ENCODE peak calls at places on chromosomes 7 and 10, in nine cellular contexts. B is neural progenitor cell, R is GM20000, F is cardiac muscle cell, T is pancreas, K is GM13976, N is fibroblast of pulmonary artery, Q is fibroblast of mammary gland, D is fibroblast of lung. I is an unnamed sample.

GRCh38 chr10:64113375-64113774 is 592.2 kb downstream of the REEP3 start:
- DNase-seq in R (no peak), Q (no peak), B (no peak), D (no peak), K (no peak), N (no peak), T (no peak), F (no peak), I (no peak)

GRCh38 chr10:21260793-21261149 is 264.7 kb downstream of the SKIDA1 start:
- DNase-seq in F (peak), K (no peak), D (no peak), R (no peak), Q (peak), T (no peak), B (peak), N (no peak), I (no peak)

GRCh38 chr10:61592581-61592980 is 70.1 kb upstream of the CABCOCO1 start:
- DNase-seq in Q (peak), N (peak), K (no peak), B (peak), T (no peak), F (peak), D (peak), R (no peak), I (no peak)

GRCh38 chr7:55254242-55254595 is 110.9 kb upstream of the LANCL2 start:
- DNase-seq in K (no peak), Q (no peak), D (no peak), T (no peak), B (no peak), N (no peak), F (no peak), R (no peak), I (no peak)

GRCh38 chr7:100370303-100370702 is 3.0 kb upstream of the PILRA start:
- DNase-seq in D (no peak), N (no peak), T (no peak), K (no peak), F (no peak), Q (no peak), R (no peak), B (peak), I (no peak)

GRCh38 chr7:131943616-131944015 is 387.2 kb upstream of the PODXL start:
- DNase-seq in K (no peak), F (no peak), D (no peak), N (no peak), R (no peak), T (no peak), B (no peak), Q (no peak), I (no peak)

GRCh38 chr7:152073352-152073751 is 47.9 kb downstream of the GALNT11 start:
- DNase-seq in D (no peak), Q (no peak), T (no peak), N (no peak), B (no peak), K (no peak), R (no peak), F (no peak), I (no peak)

GRCh38 chr10:128028508-128029279 is 97.5 kb downstream of the MKI67 start:
- DNase-seq in R (no peak), B (no peak), T (no peak), F (no peak), K (no peak), N (no peak), Q (no peak), D (no peak), I (no peak)

GRCh38 chr10:16995867-16996529 is 133.6 kb downstream of the CUBN start:
- DNase-seq in R (no peak), K (no peak), F (peak), Q (peak), N (peak), B (peak), D (peak), T (no peak), I (no peak)

GRCh38 chr10:114393886-114394285 is 10.4 kb downstream of the AFAP1L2 start:
- DNase-seq in Q (no peak), B (no peak), F (no peak), T (no peak), D (no peak), K (no peak), N (no peak), R (no peak), I (no peak)

GRCh38 chr10:78551184-78552005 is 517.4 kb upstream of the ZMIZ1 start:
- DNase-seq in N (no peak), F (no peak), T (no peak), B (peak), D (no peak), Q (no peak), R (no peak), K (no peak), I (no peak)

GRCh38 chr7:128129224-128129864 is 98.1 kb upstream of the LRRC4 start:
- DNase-seq in K (no peak), B (no peak), Q (no peak), F (no peak), T (no peak), D (no peak), N (no peak), R (no peak), I (no peak)

GRCh38 chr7:151240536-151240935 is 8.0 kb downstream of the SMARCD3 start:
- DNase-seq in F (no peak), N (no peak), Q (no peak), D (no peak), R (no peak), T (no peak), B (no peak), K (no peak), I (no peak)

GRCh38 chr10:119461380-119461779 is 81.1 kb downstream of the RGS10 start:
- DNase-seq in F (no peak), T (no peak), Q (no peak), B (no peak), N (no peak), K (peak), R (no peak), D (no peak), I (no peak)

GRCh38 chr7:139618482-139619366 is 95.2 kb downstream of the CLEC2L start:
- DNase-seq in B (peak), N (peak), Q (peak), F (peak), R (peak), K (no peak), T (no peak), D (peak), I (no peak)

GRCh38 chr7:95916573-95917371 is 144.4 kb downstream of the DYNC1I1 start:
- DNase-seq in T (peak), Q (peak), B (peak), R (peak), F (peak), N (peak), D (peak), K (peak), I (peak)

GRCh38 chr10:27997865-27998177 is 1.1 kb downstream of the ODAD2 start:
- DNase-seq in K (no peak), B (no peak), D (no peak), T (no peak), R (no peak), N (no peak), F (no peak), Q (no peak), I (no peak)

GRCh38 chr7:87199241-87199640 is 20.3 kb downstream of the TMEM243 start:
- DNase-seq in Q (no peak), N (no peak), R (no peak), B (no peak), K (no peak), F (no peak), D (no peak), T (no peak), I (no peak)

GRCh38 chr10:96025566-96025965 is 17.8 kb upstream of the CCNJ start:
- DNase-seq in Q (peak), B (peak), D (peak), R (peak), T (no peak), N (peak), K (no peak), F (peak), I (peak)

GRCh38 chr10:62095341-62096071 is 173.1 kb downstream of the RTKN2 start:
- DNase-seq in Q (peak), R (no peak), D (peak), F (peak), T (no peak), N (peak), K (no peak), B (peak), I (no peak)

GRCh38 chr7:116776610-116777289 is 85.6 kb upstream of the CAPZA2 start:
- DNase-seq in F (peak), N (peak), R (no peak), Q (peak), D (peak), K (no peak), B (no peak), T (no peak), I (no peak)

GRCh38 chr7:85000973-85001372 is 185.9 kb downstream of the SEMA3D start:
- DNase-seq in D (no peak), B (no peak), R (no peak), Q (no peak), T (no peak), F (no peak), K (no peak), N (no peak), I (no peak)

GRCh38 chr7:28395806-28396205 is 16.5 kb upstream of the CREB5 start:
- DNase-seq in K (no peak), Q (no peak), F (peak), N (peak), D (peak), B (no peak), R (no peak), T (no peak), I (no peak)

GRCh38 chr7:94100723-94101345 is 96.7 kb upstream of the BET1 start:
- DNase-seq in R (no peak), K (no peak), D (no peak), B (no peak), T (no peak), Q (no peak), N (no peak), F (no peak), I (no peak)

GRCh38 chr7:17523813-17524741 is 225.6 kb downstream of the AHR start:
- DNase-seq in D (peak), B (no peak), T (peak), F (peak), N (peak), R (no peak), K (no peak), Q (peak), I (no peak)

GRCh38 chr7:140744005-140744404 is 47.5 kb downstream of the NDUFB2 start:
- DNase-seq in R (no peak), Q (no peak), F (no peak), D (no peak), B (no peak), T (no peak), K (no peak), N (no peak), I (no peak)

GRCh38 chr7:14207154-14207553 is 217.7 kb upstream of the ETV1 start:
- DNase-seq in B (no peak), T (no peak), Q (peak), R (no peak), F (peak), D (no peak), K (no peak), N (peak), I (no peak)

GRCh38 chr10:102269017-102269416 is 23.7 kb downstream of the GBF1 start:
- DNase-seq in F (peak), N (no peak), T (no peak), D (peak), Q (no peak), K (no peak), R (no peak), B (no peak), I (no peak)

GRCh38 chr10:132867801-132868644 is 74.3 kb downstream of the CFAP46 start:
- DNase-seq in T (no peak), R (no peak), Q (no peak), D (no peak), B (no peak), K (no peak), N (no peak), F (no peak), I (no peak)

GRCh38 chr7:107446531-107446930 is 23.3 kb upstream of the GPR22 start:
- DNase-seq in T (no peak), F (no peak), B (no peak), R (no peak), D (peak), N (peak), Q (peak), K (no peak), I (no peak)

GRCh38 chr7:130683026-130683425 is 3.3 kb downstream of the TSGA13 start:
- DNase-seq in K (no peak), N (no peak), Q (no peak), F (no peak), B (no peak), R (no peak), D (no peak), T (no peak), I (no peak)

GRCh38 chr7:15916666-15917388 is 230.3 kb upstream of the MEOX2 start:
- DNase-seq in Q (peak), K (no peak), R (no peak), D (peak), B (no peak), T (no peak), F (peak), N (peak), I (no peak)

GRCh38 chr7:22110227-22110839 is 164.6 kb upstream of the CDCA7L start:
- DNase-seq in D (peak), F (peak), K (peak), R (peak), Q (peak), B (peak), N (peak), T (peak), I (peak)

GRCh38 chr7:11474902-11475585 is 357.0 kb downstream of the THSD7A start:
- DNase-seq in B (no peak), T (no peak), D (no peak), N (no peak), Q (no peak), F (no peak), R (no peak), K (no peak), I (no peak)
- TF ChIP-seq CTCF in B (no peak), T (no peak), D (no peak), N (no peak), Q (no peak), F (no peak), R (no peak), K (no peak), I (no peak)

DNA sequence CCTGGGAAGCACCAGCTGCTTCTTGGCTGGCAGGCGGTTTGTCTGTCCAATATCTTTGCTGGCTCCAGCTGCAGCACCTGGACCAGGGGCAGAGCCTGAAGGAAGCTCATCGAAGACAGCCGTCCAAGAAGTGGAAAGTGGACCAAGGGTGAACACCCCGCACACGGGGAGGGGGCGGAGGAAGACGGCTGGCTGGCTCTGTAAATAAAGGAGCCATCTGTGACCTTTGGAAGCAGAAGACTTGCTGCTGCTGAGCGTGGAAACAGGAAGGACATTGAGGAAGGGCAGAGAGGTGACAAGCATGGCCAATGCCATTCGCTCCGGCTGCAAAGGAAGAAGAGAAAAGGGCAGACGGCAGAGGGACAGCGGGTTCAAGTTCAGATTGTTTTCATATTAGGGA is 34.2 kb upstream of the ECHDC3 start:
- DNase-seq in F (no peak), Q (no peak), B (no peak), N (no peak), R (no peak), T (no peak), D (no peak), K (no peak), I (no peak)
- TF ChIP-seq CTCF in F (no peak), Q (no peak), B (no peak), N (no peak), R (no peak), T (no peak), D (no peak), K (no peak), I (no peak)

GRCh38 chr10:47378606-47379444 is 5.3 kb downstream of the ZNF488 start:
- DNase-seq in Q (no peak), K (peak), R (no peak), T (no peak), B (no peak), D (no peak), N (no peak), F (no peak), I (no peak)

GRCh38 chr10:47371629-47372485 is 12.2 kb downstream of the ZNF488 start:
- DNase-seq in Q (no peak), R (no peak), B (no peak), T (no peak), K (no peak), N (no peak), D (no peak), F (no peak), I (no peak)

GRCh38 chr10:47376522-47377220 is 7.4 kb downstream of the ZNF488 start:
- DNase-seq in F (no peak), T (no peak), R (no peak), Q (no peak), N (no peak), D (no peak), B (no peak), K (peak), I (no peak)

GRCh38 chr10:47372726-47373125 is 11.4 kb downstream of the ZNF488 start:
- DNase-seq in T (no peak), F (no peak), K (no peak), Q (no peak), R (no peak), D (no peak), N (no peak), B (no peak), I (no peak)

DNA sequence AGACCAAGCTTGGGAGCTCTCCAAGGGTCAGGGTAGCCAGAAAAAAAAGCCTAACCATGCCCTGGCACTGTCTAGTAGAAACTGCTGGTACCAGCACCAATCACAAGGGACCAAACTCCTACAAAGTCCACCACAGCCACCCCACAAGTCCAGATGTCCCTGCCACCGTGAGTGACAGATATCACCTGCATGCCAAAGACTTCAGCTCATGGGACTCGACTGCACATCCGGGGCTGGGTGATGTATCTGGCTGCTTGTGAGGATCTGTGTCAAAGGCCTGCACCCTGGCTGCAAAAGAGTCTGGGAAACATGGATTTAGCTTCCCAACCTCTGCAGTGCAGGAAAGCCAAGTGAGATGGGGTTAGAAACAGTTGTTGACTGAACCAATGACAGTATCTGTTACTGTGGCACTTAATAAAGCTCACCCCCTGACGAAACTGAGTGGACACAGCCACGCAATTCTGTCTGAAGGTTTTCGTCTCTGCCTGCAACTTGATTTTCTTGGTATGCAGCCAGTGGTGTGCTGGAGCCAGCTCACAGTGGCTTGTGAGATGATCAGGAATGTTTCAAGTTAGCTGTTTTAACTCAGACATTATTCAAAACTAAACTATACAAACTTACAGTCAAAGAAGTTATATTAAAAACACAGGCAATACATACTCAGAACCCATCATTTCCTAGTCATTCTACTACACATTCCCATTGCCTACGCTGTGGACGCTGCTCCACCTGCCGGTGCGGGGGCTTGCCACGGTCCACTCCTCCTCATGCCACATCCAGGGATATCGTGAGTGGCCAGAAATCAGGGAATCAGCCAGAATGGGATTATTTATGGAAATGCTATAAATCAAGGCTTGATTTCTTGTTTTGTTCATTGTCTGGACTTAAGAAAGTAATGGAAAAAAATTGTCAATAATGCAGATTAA is 9.2 kb downstream of the ZNF488 start:
- DNase-seq in N (peak), Q (peak), B (no peak), F (peak), K (no peak), T (no peak), D (peak), R (no peak), I (no peak)
- TF ChIP-seq CTCF in N (no peak), Q (peak), B (no peak), F (no peak), K (no peak), T (no peak), D (no peak), R (no peak), I (no peak)

GRCh38 chr10:99433378-99434020 is 3.1 kb upstream of the GOT1 start:
- DNase-seq in D (no peak), Q (peak), N (no peak), F (no peak), B (no peak), T (no peak), R (no peak), K (no peak), I (no peak)
- TF ChIP-seq CTCF in D (no peak), Q (peak), N (peak), F (peak), B (peak), T (no peak), R (no peak), K (peak), I (no peak)

GRCh38 chr10:97498076-97498840 is at the start of gene MMS19:
- DNase-seq in R (peak), Q (peak), D (peak), T (peak), F (peak), N (peak), K (peak), B (peak), I (peak)
- TF ChIP-seq CTCF in R (no peak), Q (no peak), D (no peak), T (no peak), F (no peak), N (no peak), K (no peak), B (no peak), I (no peak)